ENCODE peak calls at places on chromosome 3, in six cellular contexts. Y is fibroblast of pulmonary artery, S is upper lobe of right lung, R is mesothelial cell of epicardium, X is lower lobe of right lung, F is endothelial cell. W is an unnamed sample.

GRCh38 chr3:51982352-51982837 is 940 bp upstream of the ACY1 start:
- DNase-seq in F (peak), S (peak), R (no peak), X (no peak), Y (no peak), W (no peak)

GRCh38 chr3:147419062-147419701 is 10.0 kb downstream of the ZIC1 start:
- DNase-seq in Y (peak), F (peak), X (no peak), S (no peak), R (no peak), W (peak)

GRCh38 chr3:177437513-177438337 is 240.4 kb upstream of the TBL1XR1 start:
- DNase-seq in R (no peak), X (no peak), S (no peak), Y (no peak), F (no peak), W (no peak)

GRCh38 chr3:173892547-173892946 is 495.0 kb downstream of the NLGN1 start:
- DNase-seq in Y (no peak), X (no peak), R (no peak), S (no peak), F (no peak), W (no peak)

GRCh38 chr3:104286645-104287044 is 1080.1 kb upstream of the ALCAM start:
- DNase-seq in F (no peak), Y (no peak), X (no peak), S (no peak), R (no peak), W (no peak)

GRCh38 chr3:185823280-185824044 is 1.4 kb downstream of the IGF2BP2 start:
- DNase-seq in X (peak), F (peak), S (peak), R (peak), Y (peak), W (no peak)

GRCh38 chr3:60417590-60417989 is 833.7 kb downstream of the FHIT start:
- DNase-seq in X (no peak), S (no peak), F (no peak), R (no peak), Y (no peak), W (no peak)

GRCh38 chr3:192408007-192408655 is 319.2 kb downstream of the FGF12 start:
- DNase-seq in S (peak), X (no peak), Y (peak), F (peak), R (peak), W (no peak)

GRCh38 chr3:38978729-38979128 is 73.0 kb downstream of the SCN11A start:
- DNase-seq in S (no peak), F (no peak), X (no peak), Y (no peak), R (no peak), W (no peak)

GRCh38 chr3:138833908-138834358 is 795 bp downstream of the PIK3CB start:
- DNase-seq in R (no peak), Y (peak), F (peak), X (no peak), S (no peak), W (no peak)

GRCh38 chr3:148833223-148833622 is 5.6 kb downstream of the CPB1 start:
- DNase-seq in F (no peak), S (no peak), X (no peak), R (no peak), Y (no peak), W (no peak)

GRCh38 chr3:46699846-46700523 is 1.2 kb upstream of the TMIE start:
- DNase-seq in Y (no peak), S (peak), F (no peak), R (no peak), X (peak), W (no peak)

GRCh38 chr3:5019411-5020261 is 40.4 kb downstream of the BHLHE40 start:
- DNase-seq in S (peak), Y (no peak), F (no peak), X (peak), R (no peak), W (no peak)

GRCh38 chr3:111810909-111811308 is 48.2 kb upstream of the PHLDB2 start:
- DNase-seq in R (no peak), Y (peak), X (no peak), F (no peak), S (no peak), W (peak)

GRCh38 chr3:59006791-59007517 is 42.9 kb downstream of the CFAP20DC start:
- DNase-seq in Y (peak), X (no peak), S (no peak), R (no peak), F (no peak), W (peak)

GRCh38 chr3:103992469-103992868 is 1374.2 kb upstream of the ALCAM start:
- DNase-seq in R (no peak), Y (no peak), S (no peak), F (no peak), X (no peak), W (no peak)

GRCh38 chr3:114216186-114216970 is 21.0 kb downstream of the ZNF80 start:
- DNase-seq in F (no peak), R (no peak), Y (peak), S (no peak), X (no peak), W (no peak)

GRCh38 chr3:39361252-39361927 is 21.8 kb upstream of the SLC25A38 start:
- DNase-seq in F (no peak), X (no peak), Y (no peak), R (no peak), S (no peak), W (no peak)

GRCh38 chr3:4350789-4351163 is 47.6 kb downstream of the SETMAR start:
- DNase-seq in X (no peak), Y (peak), S (no peak), R (no peak), F (peak), W (peak)

GRCh38 chr3:50594253-50594785 is 17.3 kb downstream of the CISH start:
- DNase-seq in R (no peak), X (no peak), Y (no peak), F (no peak), S (no peak), W (no peak)

GRCh38 chr3:128693696-128694095 is 32.3 kb upstream of the RAB7A start:
- DNase-seq in X (no peak), R (no peak), F (no peak), Y (no peak), S (no peak), W (no peak)

GRCh38 chr3:57098418-57099310 is 38.2 kb downstream of the SPATA12 start:
- DNase-seq in Y (no peak), S (no peak), R (no peak), F (no peak), X (no peak), W (no peak)

GRCh38 chr3:15428539-15428938 is 1.1 kb downstream of the EAF1 start:
- DNase-seq in F (no peak), R (no peak), Y (peak), S (no peak), X (no peak), W (no peak)

GRCh38 chr3:127427666-127428065 is 139.8 kb upstream of the PRR20G start:
- DNase-seq in F (no peak), Y (no peak), S (no peak), X (no peak), R (no peak), W (no peak)

GRCh38 chr3:138197058-138197457 is 10.0 kb downstream of the ARMC8 start:
- DNase-seq in S (no peak), X (no peak), R (no peak), Y (peak), F (peak), W (no peak)

GRCh38 chr3:143358155-143358792 is 238.7 kb downstream of the CHST2 start:
- DNase-seq in X (no peak), Y (peak), S (no peak), R (no peak), F (no peak), W (no peak)

GRCh38 chr3:195250473-195251251 is 20.3 kb downstream of the XXYLT1 start:
- DNase-seq in R (no peak), S (no peak), X (no peak), Y (peak), F (no peak), W (no peak)

GRCh38 chr3:149783576-149783975 is 8.8 kb downstream of the ANKUB1 start:
- DNase-seq in R (no peak), Y (peak), F (no peak), X (no peak), S (no peak), W (peak)

GRCh38 chr3:155411500-155412223 is 118.2 kb upstream of the STRIT1 start:
- DNase-seq in Y (no peak), R (no peak), F (no peak), X (no peak), S (no peak), W (no peak)
- TF ChIP-seq CTCF in Y (no peak), R (no peak), F (no peak), X (no peak), S (no peak), W (no peak)

GRCh38 chr3:96813820-96814580 is 394 bp upstream of the EPHA6 start:
- DNase-seq in F (peak), Y (peak), X (peak), S (peak), R (no peak), W (no peak)
- TF ChIP-seq CTCF in F (peak), Y (peak), X (no peak), S (no peak), R (peak), W (peak)

GRCh38 chr3:197454014-197454413 is 101.8 kb downstream of the BDH1 start:
- DNase-seq in X (no peak), F (no peak), S (peak), Y (peak), R (no peak), W (no peak)
- TF ChIP-seq CTCF in X (no peak), F (no peak), S (no peak), Y (peak), R (no peak), W (no peak)

GRCh38 chr3:62872318-62872717 is 2.9 kb downstream of the CADPS start:
- DNase-seq in S (no peak), X (no peak), R (no peak), Y (no peak), F (no peak), W (no peak)

GRCh38 chr3:62876064-62876463 is 848 bp upstream of the CADPS start:
- DNase-seq in Y (peak), R (peak), S (peak), F (peak), X (peak), W (peak)

GRCh38 chr3:62874398-62875102 is 666 bp downstream of the CADPS start:
- DNase-seq in Y (no peak), S (peak), F (no peak), X (peak), R (no peak), W (no peak)

GRCh38 chr3:62875103-62876002 is at the start of gene CADPS:
- DNase-seq in R (peak), S (no peak), X (peak), F (peak), Y (no peak), W (no peak)

DNA sequence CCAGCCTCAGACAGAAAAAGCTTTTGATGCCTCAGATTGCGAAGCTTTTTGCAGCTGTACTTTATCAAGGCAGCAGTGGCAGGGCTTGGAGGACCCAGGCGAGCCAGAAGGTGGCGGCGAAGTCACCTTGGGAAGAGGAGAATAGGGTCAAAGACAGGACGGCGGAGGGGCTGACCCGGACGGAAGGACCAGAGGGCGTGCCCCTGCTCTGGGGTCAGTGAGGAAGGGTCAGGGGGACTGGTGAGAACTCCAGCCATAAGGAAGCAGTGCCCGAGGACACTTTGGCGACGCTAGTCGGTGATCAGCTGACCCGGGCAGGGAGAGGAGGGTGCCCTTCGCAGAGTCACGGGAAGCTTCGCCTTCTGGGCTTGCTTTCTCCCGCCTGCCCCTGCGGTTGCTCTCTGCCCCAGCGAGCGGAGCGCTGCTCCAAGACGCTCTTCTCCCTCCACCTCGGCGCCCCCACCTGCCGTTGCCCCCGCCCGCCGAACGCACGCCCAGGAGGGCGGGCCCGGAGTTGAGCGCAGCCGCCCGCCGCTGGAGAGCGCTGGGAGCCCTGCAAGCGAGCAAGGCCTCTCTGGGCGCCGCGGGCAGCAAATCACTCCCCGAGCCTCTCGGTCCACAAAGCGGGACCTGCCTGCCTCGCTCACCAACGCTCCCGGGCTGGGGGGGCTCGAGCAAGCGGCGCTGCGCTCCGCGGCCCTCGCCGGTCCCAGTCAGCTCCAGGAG is 1.4 kb downstream of the CADPS start:
- DNase-seq in R (peak), Y (no peak), S (no peak), X (peak), F (peak), W (no peak)
- TF ChIP-seq CTCF in R (no peak), Y (no peak), S (no peak), X (no peak), F (no peak), W (no peak)

DNA sequence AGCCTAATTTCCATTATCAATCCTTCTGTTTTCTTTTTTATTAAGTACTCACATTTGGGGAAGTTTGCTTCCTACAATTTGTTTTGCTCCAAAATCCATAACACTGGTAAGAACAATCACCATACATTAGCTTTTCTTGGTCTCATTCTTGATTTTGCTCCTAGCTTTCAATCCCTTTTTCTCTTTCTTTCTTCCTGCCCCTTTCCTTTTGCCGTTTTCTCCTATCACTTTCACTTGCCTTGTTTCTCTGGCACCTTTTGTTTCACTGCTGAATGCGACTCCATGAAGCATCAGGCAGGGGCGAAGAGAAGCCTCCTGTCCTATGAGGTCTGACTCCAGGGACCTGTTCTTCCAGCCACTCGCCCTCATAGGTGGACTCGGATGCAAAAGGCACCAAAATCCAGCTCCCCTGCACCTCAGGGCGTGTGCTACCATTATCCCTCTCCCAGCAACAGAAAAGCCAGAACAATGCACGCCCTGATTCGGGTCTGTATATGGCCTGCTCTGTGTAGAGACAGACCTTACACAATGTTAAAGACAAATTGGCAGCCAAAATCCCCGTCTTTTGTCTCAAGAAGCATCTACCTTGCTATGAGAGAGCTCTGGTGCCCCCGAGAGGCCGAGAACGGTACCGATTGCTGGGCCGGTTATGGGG is 462.0 kb upstream of the PPP2R3A start:
- DNase-seq in X (peak), S (peak), R (peak), Y (peak), F (peak), W (peak)
- TF ChIP-seq CTCF in X (peak), S (peak), R (peak), Y (peak), F (peak), W (peak)

GRCh38 chr3:36135863-36136262 is 244.4 kb upstream of the STAC start:
- DNase-seq in Y (no peak), F (no peak), S (no peak), X (no peak), R (no peak), W (no peak)

GRCh38 chr3:36132214-36132613 is 248.1 kb upstream of the STAC start:
- DNase-seq in S (no peak), X (no peak), Y (no peak), F (no peak), R (no peak), W (no peak)
- TF ChIP-seq CTCF in S (no peak), X (no peak), Y (peak), F (peak), R (peak), W (no peak)

DNA sequence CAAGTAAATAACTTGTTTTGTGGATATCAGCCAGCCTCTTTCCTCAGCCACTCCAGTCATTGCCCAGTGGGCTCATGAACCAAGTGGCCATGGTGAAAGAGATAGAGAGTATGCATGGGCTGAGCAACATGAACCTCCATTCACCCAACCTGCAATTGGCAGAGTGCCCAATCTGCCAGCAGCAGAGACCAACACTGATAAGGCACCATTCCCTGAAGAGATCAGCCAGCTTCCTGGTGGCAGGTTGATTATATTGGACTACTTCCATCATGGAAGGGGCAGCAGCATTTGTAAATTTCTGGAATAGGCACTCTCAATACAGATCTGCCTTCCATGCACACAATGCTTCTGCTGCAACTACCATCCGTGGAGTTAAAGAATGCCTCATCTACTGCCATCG is 10.3 kb upstream of the MCF2L2 start:
- DNase-seq in Y (no peak), F (no peak), S (no peak), R (no peak), X (no peak), W (no peak)
- TF ChIP-seq CTCF in Y (no peak), F (no peak), S (no peak), R (no peak), X (no peak), W (no peak)

GRCh38 chr3:100150583-100150982 is 36.3 kb upstream of the FILIP1L start:
- DNase-seq in Y (peak), R (no peak), S (no peak), X (no peak), F (no peak), W (no peak)

GRCh38 chr3:100149130-100149529 is 34.8 kb upstream of the FILIP1L start:
- DNase-seq in S (no peak), R (no peak), F (no peak), Y (no peak), X (no peak), W (no peak)

GRCh38 chr3:100154171-100154570 is 39.9 kb upstream of the FILIP1L start:
- DNase-seq in F (no peak), X (no peak), S (no peak), R (no peak), Y (no peak), W (no peak)

GRCh38 chr3:100151024-100151707 is 36.9 kb upstream of the FILIP1L start:
- DNase-seq in F (no peak), Y (no peak), R (no peak), S (no peak), X (no peak), W (no peak)

DNA sequence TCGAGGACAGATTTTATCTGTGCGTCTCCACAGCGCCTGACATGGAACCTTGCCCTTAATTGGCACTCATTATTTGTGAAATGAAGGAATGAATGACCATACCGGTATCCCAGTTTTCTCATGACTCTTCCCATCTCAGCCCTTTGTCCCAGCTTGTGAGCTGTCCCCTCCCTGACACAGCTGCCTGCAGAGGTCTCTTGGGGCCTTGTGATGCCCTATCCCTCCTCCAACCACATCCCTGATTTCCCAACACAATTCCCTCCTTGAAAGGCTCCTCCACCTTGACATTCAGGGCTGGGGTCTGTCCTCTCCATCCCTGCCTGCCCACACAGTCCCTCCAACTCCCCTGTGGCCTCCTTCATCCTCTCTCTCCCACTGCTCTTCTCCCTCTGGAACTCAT is 35.4 kb upstream of the FILIP1L start:
- DNase-seq in F (no peak), Y (no peak), S (no peak), X (no peak), R (no peak), W (no peak)
- TF ChIP-seq CTCF in F (no peak), Y (no peak), S (no peak), X (no peak), R (no peak), W (no peak)

W was measured in AG04450.